ENCODE peak calls at places on chromosome 13, in ten cellular contexts. One of them, this sample, is unnamed. For H3K4me1, the result is how much of the 10 kb centered on the place peaks cover.

GRCh38 chr13:37136187-37136586 is 30.7 kb upstream of the CSNK1A1L start:
- DNase-seq in stomach: no peak
- DNase-seq in neuronal stem cell: no peak
- DNase-seq in SK-N-SH: no peak
- DNase-seq in left lung: no peak
- DNase-seq in A549: no peak
- DNase-seq in ovary: no peak
- DNase-seq in left ventricle myocardium inferior: no peak
- DNase-seq in mucosa of descending colon: no peak
- DNase-seq in tibial artery: no peak
- DNase-seq in this sample: no peak

GRCh38 chr13:59728896-59729545 is 434.7 kb downstream of the DIAPH3 start:
- DNase-seq in stomach: no peak
- DNase-seq in neuronal stem cell: no peak
- DNase-seq in SK-N-SH: peak
- DNase-seq in left lung: no peak
- DNase-seq in A549: no peak
- DNase-seq in ovary: no peak
- DNase-seq in left ventricle myocardium inferior: no peak
- DNase-seq in mucosa of descending colon: no peak
- DNase-seq in tibial artery: no peak
- DNase-seq in this sample: no peak

GRCh38 chr13:99425485-99426341 is 75.6 kb upstream of the TM9SF2 start:
- DNase-seq in stomach: peak
- DNase-seq in neuronal stem cell: no peak
- DNase-seq in SK-N-SH: no peak
- DNase-seq in left lung: peak
- DNase-seq in A549: no peak
- DNase-seq in ovary: no peak
- DNase-seq in left ventricle myocardium inferior: peak
- DNase-seq in mucosa of descending colon: peak
- DNase-seq in tibial artery: no peak
- DNase-seq in this sample: no peak

GRCh38 chr13:42859760-42860159 is 78.4 kb downstream of the FAM216B start:
- DNase-seq in stomach: no peak
- DNase-seq in neuronal stem cell: no peak
- DNase-seq in SK-N-SH: no peak
- DNase-seq in left lung: no peak
- DNase-seq in A549: no peak
- DNase-seq in ovary: no peak
- DNase-seq in left ventricle myocardium inferior: no peak
- DNase-seq in mucosa of descending colon: no peak
- DNase-seq in tibial artery: no peak
- DNase-seq in this sample: no peak

GRCh38 chr13:36431204-36432105 is 840 bp upstream of the CCNA1 start:
- DNase-seq in stomach: no peak
- DNase-seq in neuronal stem cell: peak
- DNase-seq in SK-N-SH: no peak
- DNase-seq in left lung: peak
- DNase-seq in A549: no peak
- DNase-seq in ovary: peak
- DNase-seq in left ventricle myocardium inferior: no peak
- DNase-seq in mucosa of descending colon: peak
- DNase-seq in tibial artery: no peak
- DNase-seq in this sample: no peak

GRCh38 chr13:33186851-33187250 is 98.7 kb downstream of the STARD13 start:
- DNase-seq in stomach: no peak
- DNase-seq in neuronal stem cell: no peak
- DNase-seq in SK-N-SH: no peak
- DNase-seq in left lung: no peak
- DNase-seq in A549: no peak
- DNase-seq in ovary: no peak
- DNase-seq in left ventricle myocardium inferior: no peak
- DNase-seq in mucosa of descending colon: no peak
- DNase-seq in tibial artery: no peak
- DNase-seq in this sample: no peak

GRCh38 chr13:20221772-20222171 is 10.3 kb downstream of the GJB6 start:
- DNase-seq in stomach: no peak
- DNase-seq in neuronal stem cell: no peak
- DNase-seq in SK-N-SH: no peak
- DNase-seq in left lung: peak
- DNase-seq in A549: no peak
- DNase-seq in ovary: no peak
- DNase-seq in left ventricle myocardium inferior: no peak
- DNase-seq in mucosa of descending colon: no peak
- DNase-seq in tibial artery: no peak
- DNase-seq in this sample: no peak

GRCh38 chr13:46797468-46798237 is 692 bp upstream of the ESD start:
- DNase-seq in stomach: no peak
- DNase-seq in neuronal stem cell: no peak
- DNase-seq in SK-N-SH: no peak
- DNase-seq in left lung: no peak
- DNase-seq in A549: no peak
- DNase-seq in ovary: no peak
- DNase-seq in left ventricle myocardium inferior: no peak
- DNase-seq in mucosa of descending colon: no peak
- DNase-seq in tibial artery: no peak
- DNase-seq in this sample: no peak

GRCh38 chr13:77040076-77040475 is 13.1 kb upstream of the FBXL3 start:
- DNase-seq in stomach: no peak
- DNase-seq in neuronal stem cell: no peak
- DNase-seq in SK-N-SH: no peak
- DNase-seq in left lung: no peak
- DNase-seq in A549: no peak
- DNase-seq in ovary: no peak
- DNase-seq in left ventricle myocardium inferior: no peak
- DNase-seq in mucosa of descending colon: no peak
- DNase-seq in tibial artery: no peak
- DNase-seq in this sample: no peak

GRCh38 chr13:29548722-29549446 is 46.6 kb downstream of the SLC7A1 start:
- DNase-seq in stomach: no peak
- DNase-seq in neuronal stem cell: no peak
- DNase-seq in SK-N-SH: no peak
- DNase-seq in left lung: no peak
- DNase-seq in A549: no peak
- DNase-seq in ovary: no peak
- DNase-seq in left ventricle myocardium inferior: no peak
- DNase-seq in mucosa of descending colon: no peak
- DNase-seq in tibial artery: no peak
- DNase-seq in this sample: no peak

GRCh38 chr13:83895994-83896580 is 13.8 kb upstream of the SLITRK1 start:
- DNase-seq in stomach: no peak
- DNase-seq in neuronal stem cell: no peak
- DNase-seq in SK-N-SH: no peak
- DNase-seq in left lung: no peak
- DNase-seq in A549: no peak
- DNase-seq in ovary: no peak
- DNase-seq in left ventricle myocardium inferior: no peak
- DNase-seq in mucosa of descending colon: no peak
- DNase-seq in tibial artery: no peak
- DNase-seq in this sample: no peak

GRCh38 chr13:33927315-33927714 is 109.4 kb downstream of the RFC3 start:
- DNase-seq in stomach: no peak
- DNase-seq in neuronal stem cell: no peak
- DNase-seq in SK-N-SH: no peak
- DNase-seq in left lung: no peak
- DNase-seq in A549: no peak
- DNase-seq in ovary: no peak
- DNase-seq in left ventricle myocardium inferior: no peak
- DNase-seq in mucosa of descending colon: no peak
- DNase-seq in tibial artery: no peak
- DNase-seq in this sample: no peak

GRCh38 chr13:30915691-30916541 is 9.8 kb downstream of the MEDAG start:
- DNase-seq in stomach: no peak
- DNase-seq in neuronal stem cell: no peak
- DNase-seq in SK-N-SH: peak
- DNase-seq in left lung: no peak
- DNase-seq in A549: no peak
- DNase-seq in ovary: no peak
- DNase-seq in left ventricle myocardium inferior: no peak
- DNase-seq in mucosa of descending colon: no peak
- DNase-seq in tibial artery: no peak
- DNase-seq in this sample: no peak

GRCh38 chr13:73667756-73668155 is 466.4 kb downstream of the KLF12 start:
- DNase-seq in stomach: peak
- DNase-seq in neuronal stem cell: no peak
- DNase-seq in SK-N-SH: no peak
- DNase-seq in left lung: no peak
- DNase-seq in A549: no peak
- DNase-seq in ovary: no peak
- DNase-seq in left ventricle myocardium inferior: no peak
- DNase-seq in mucosa of descending colon: no peak
- DNase-seq in tibial artery: no peak
- DNase-seq in this sample: no peak

GRCh38 chr13:101989798-101990350 is 412.0 kb downstream of the FGF14 start:
- DNase-seq in stomach: no peak
- DNase-seq in neuronal stem cell: no peak
- DNase-seq in SK-N-SH: no peak
- DNase-seq in left lung: no peak
- DNase-seq in A549: no peak
- DNase-seq in ovary: no peak
- DNase-seq in left ventricle myocardium inferior: no peak
- DNase-seq in mucosa of descending colon: no peak
- DNase-seq in tibial artery: no peak
- DNase-seq in this sample: no peak

GRCh38 chr13:33259296-33259695 is 26.3 kb downstream of the STARD13 start:
- DNase-seq in stomach: no peak
- DNase-seq in neuronal stem cell: no peak
- DNase-seq in SK-N-SH: no peak
- DNase-seq in left lung: no peak
- DNase-seq in A549: no peak
- DNase-seq in ovary: no peak
- DNase-seq in left ventricle myocardium inferior: no peak
- DNase-seq in mucosa of descending colon: no peak
- DNase-seq in tibial artery: no peak
- DNase-seq in this sample: no peak

GRCh38 chr13:49472186-49472585 is 23.6 kb upstream of the PHF11 start:
- DNase-seq in stomach: no peak
- DNase-seq in neuronal stem cell: no peak
- DNase-seq in SK-N-SH: no peak
- DNase-seq in left lung: no peak
- DNase-seq in A549: no peak
- DNase-seq in ovary: no peak
- DNase-seq in left ventricle myocardium inferior: no peak
- DNase-seq in mucosa of descending colon: no peak
- DNase-seq in tibial artery: no peak
- DNase-seq in this sample: no peak

GRCh38 chr13:95301947-95302386 is 716 bp upstream of the ABCC4 start:
- DNase-seq in stomach: no peak
- DNase-seq in neuronal stem cell: peak
- DNase-seq in SK-N-SH: peak
- DNase-seq in left lung: no peak
- DNase-seq in A549: no peak
- DNase-seq in ovary: no peak
- DNase-seq in left ventricle myocardium inferior: no peak
- DNase-seq in mucosa of descending colon: no peak
- DNase-seq in tibial artery: no peak
- DNase-seq in this sample: no peak

GRCh38 chr13:29304148-29304547 is 291.3 kb downstream of the SLC7A1 start:
- DNase-seq in stomach: no peak
- DNase-seq in neuronal stem cell: no peak
- DNase-seq in SK-N-SH: no peak
- DNase-seq in left lung: no peak
- DNase-seq in A549: no peak
- DNase-seq in ovary: no peak
- DNase-seq in left ventricle myocardium inferior: no peak
- DNase-seq in mucosa of descending colon: no peak
- DNase-seq in tibial artery: no peak
- DNase-seq in this sample: no peak

GRCh38 chr13:42246541-42246940 is 25.4 kb upstream of the AKAP11 start:
- DNase-seq in stomach: no peak
- DNase-seq in neuronal stem cell: no peak
- DNase-seq in SK-N-SH: no peak
- DNase-seq in left lung: no peak
- DNase-seq in A549: no peak
- DNase-seq in ovary: no peak
- DNase-seq in left ventricle myocardium inferior: no peak
- DNase-seq in mucosa of descending colon: no peak
- DNase-seq in tibial artery: no peak
- DNase-seq in this sample: no peak

GRCh38 chr13:101959016-101959415 is 442.8 kb downstream of the FGF14 start:
- DNase-seq in stomach: no peak
- DNase-seq in neuronal stem cell: no peak
- DNase-seq in SK-N-SH: no peak
- DNase-seq in left lung: no peak
- DNase-seq in A549: no peak
- DNase-seq in ovary: no peak
- DNase-seq in left ventricle myocardium inferior: no peak
- DNase-seq in mucosa of descending colon: no peak
- DNase-seq in tibial artery: no peak
- DNase-seq in this sample: no peak

GRCh38 chr13:23692816-23693215 is 122.6 kb downstream of the TNFRSF19 start:
- DNase-seq in stomach: no peak
- DNase-seq in neuronal stem cell: no peak
- DNase-seq in SK-N-SH: no peak
- DNase-seq in left lung: no peak
- DNase-seq in A549: no peak
- DNase-seq in ovary: no peak
- DNase-seq in left ventricle myocardium inferior: no peak
- DNase-seq in mucosa of descending colon: no peak
- DNase-seq in tibial artery: no peak
- DNase-seq in this sample: no peak
- H3K4me1 ChIP-seq in stomach: under half
- H3K4me1 ChIP-seq in neuronal stem cell: under half
- H3K4me1 ChIP-seq in SK-N-SH: under half
- H3K4me1 ChIP-seq in left lung: under half
- H3K4me1 ChIP-seq in A549: under half
- H3K4me1 ChIP-seq in ovary: under half
- H3K4me1 ChIP-seq in left ventricle myocardium inferior: under half
- H3K4me1 ChIP-seq in mucosa of descending colon: under half
- H3K4me1 ChIP-seq in tibial artery: under half
- H3K4me1 ChIP-seq in this sample: under half

GRCh38 chr13:107117327-107118012 is 549.5 kb upstream of the ARGLU1 start:
- DNase-seq in stomach: no peak
- DNase-seq in neuronal stem cell: no peak
- DNase-seq in SK-N-SH: no peak
- DNase-seq in left lung: no peak
- DNase-seq in A549: no peak
- DNase-seq in ovary: no peak
- DNase-seq in left ventricle myocardium inferior: no peak
- DNase-seq in mucosa of descending colon: no peak
- DNase-seq in tibial artery: no peak
- DNase-seq in this sample: no peak
- H3K4me1 ChIP-seq in stomach: under half
- H3K4me1 ChIP-seq in neuronal stem cell: under half
- H3K4me1 ChIP-seq in SK-N-SH: under half
- H3K4me1 ChIP-seq in left lung: under half
- H3K4me1 ChIP-seq in A549: under half
- H3K4me1 ChIP-seq in ovary: under half
- H3K4me1 ChIP-seq in left ventricle myocardium inferior: under half
- H3K4me1 ChIP-seq in mucosa of descending colon: under half
- H3K4me1 ChIP-seq in tibial artery: under half
- H3K4me1 ChIP-seq in this sample: under half

GRCh38 chr13:110626510-110626909 is 11.2 kb downstream of the NAXD start:
- DNase-seq in stomach: no peak
- DNase-seq in neuronal stem cell: no peak
- DNase-seq in SK-N-SH: no peak
- DNase-seq in left lung: no peak
- DNase-seq in A549: no peak
- DNase-seq in ovary: no peak
- DNase-seq in left ventricle myocardium inferior: no peak
- DNase-seq in mucosa of descending colon: no peak
- DNase-seq in tibial artery: no peak
- DNase-seq in this sample: no peak
- H3K4me1 ChIP-seq in stomach: under half
- H3K4me1 ChIP-seq in neuronal stem cell: under half
- H3K4me1 ChIP-seq in SK-N-SH: under half
- H3K4me1 ChIP-seq in left lung: under half
- H3K4me1 ChIP-seq in A549: under half
- H3K4me1 ChIP-seq in ovary: under half
- H3K4me1 ChIP-seq in left ventricle myocardium inferior: half or more
- H3K4me1 ChIP-seq in mucosa of descending colon: under half
- H3K4me1 ChIP-seq in tibial artery: under half
- H3K4me1 ChIP-seq in this sample: under half

GRCh38 chr13:106371024-106371423 is 164.4 kb downstream of the EFNB2 start:
- DNase-seq in stomach: no peak
- DNase-seq in neuronal stem cell: no peak
- DNase-seq in SK-N-SH: no peak
- DNase-seq in left lung: no peak
- DNase-seq in A549: no peak
- DNase-seq in ovary: no peak
- DNase-seq in left ventricle myocardium inferior: no peak
- DNase-seq in mucosa of descending colon: no peak
- DNase-seq in tibial artery: no peak
- DNase-seq in this sample: no peak
- H3K4me1 ChIP-seq in stomach: under half
- H3K4me1 ChIP-seq in neuronal stem cell: under half
- H3K4me1 ChIP-seq in SK-N-SH: under half
- H3K4me1 ChIP-seq in left lung: under half
- H3K4me1 ChIP-seq in A549: under half
- H3K4me1 ChIP-seq in ovary: under half
- H3K4me1 ChIP-seq in left ventricle myocardium inferior: under half
- H3K4me1 ChIP-seq in mucosa of descending colon: under half
- H3K4me1 ChIP-seq in tibial artery: under half
- H3K4me1 ChIP-seq in this sample: under half

This sample was measured in effector memory CD4-positive, alpha-beta T cell.